ENCODE peak calls at places on chromosomes 4 and X, in eight cellular contexts. G, K, N, Q, X, F, U and M are unnamed samples.

GRCh38 chr4:155249036-155249566 is 40.7 kb downstream of the NPY2R start:
- DNase-seq in G (no peak), U (no peak), X (no peak), K (peak), F (no peak), N (no peak), Q (no peak), M (peak)

GRCh38 chr4:172980178-172980577 is 188.4 kb upstream of the GALNT7 start:
- DNase-seq in Q (no peak), X (no peak), N (no peak), G (no peak), F (no peak), U (no peak), K (no peak), M (no peak)

GRCh38 chrX:70478521-70478920 is 33.9 kb downstream of the DLG3 start:
- DNase-seq in N (no peak), K (peak), F (no peak), U (no peak), G (no peak), Q (no peak), X (no peak), M (no peak)

GRCh38 chrX:153970398-153971123 is 1.1 kb downstream of the HCFC1 start:
- DNase-seq in N (peak), G (peak), X (peak), Q (peak), K (peak), U (peak), F (peak), M (peak)

GRCh38 chrX:46912098-46912672 is at the start of gene JADE3:
- DNase-seq in G (peak), U (peak), X (peak), K (peak), F (peak), Q (peak), N (peak), M (peak)

GRCh38 chrX:136200466-136200865 is 50.7 kb downstream of the MAP7D3 start:
- DNase-seq in K (no peak), U (peak), Q (no peak), G (no peak), N (no peak), F (peak), X (no peak), M (no peak)

GRCh38 chr4:156198511-156198910 is 244.8 kb upstream of the CTSO start:
- DNase-seq in U (no peak), K (no peak), Q (no peak), N (no peak), F (no peak), X (no peak), G (no peak), M (no peak)

GRCh38 chr4:186752310-186752709 is 28.7 kb upstream of the FAT1 start:
- DNase-seq in X (no peak), G (no peak), N (no peak), F (no peak), U (no peak), K (no peak), Q (no peak), M (no peak)

GRCh38 chr4:17272154-17272553 is 239.7 kb downstream of the QDPR start:
- DNase-seq in N (no peak), F (no peak), G (no peak), U (no peak), Q (no peak), K (no peak), X (no peak), M (no peak)

GRCh38 chr4:103008875-103009729 is 10.4 kb downstream of the SLC9B1 start:
- DNase-seq in G (peak), K (peak), N (peak), X (peak), U (peak), F (peak), Q (no peak), M (peak)

GRCh38 chr4:2942532-2943363 is 20.5 kb downstream of the NOP14 start:
- DNase-seq in Q (no peak), U (no peak), F (no peak), N (no peak), G (no peak), K (no peak), X (no peak), M (peak)

GRCh38 chrX:71618303-71618721 is at the start of gene CXCR3:
- DNase-seq in K (no peak), N (no peak), X (peak), G (no peak), U (no peak), F (no peak), Q (no peak), M (no peak)

GRCh38 chr4:142846729-142847606 is 867 bp upstream of the INPP4B start:
- DNase-seq in F (peak), Q (peak), U (peak), G (peak), X (peak), K (peak), N (peak), M (peak)

GRCh38 chr4:154329268-154329858 is 162.2 kb downstream of the DCHS2 start:
- DNase-seq in Q (no peak), F (peak), U (peak), X (peak), G (peak), N (no peak), K (no peak), M (peak)

GRCh38 chr4:156959298-156959702 is 12.3 kb downstream of the PDGFC start:
- DNase-seq in X (peak), K (no peak), U (no peak), N (no peak), G (no peak), F (no peak), Q (no peak), M (no peak)

GRCh38 chr4:27218013-27218412 is 357.4 kb downstream of the STIM2 start:
- DNase-seq in N (no peak), X (no peak), Q (no peak), K (no peak), F (no peak), G (no peak), U (peak), M (no peak)

GRCh38 chr4:39627413-39627812 is 11.3 kb downstream of the SMIM14 start:
- DNase-seq in Q (no peak), F (no peak), N (no peak), G (no peak), K (no peak), U (no peak), X (no peak), M (no peak)

GRCh38 chrX:49184294-49185061 is 1.7 kb downstream of the PRICKLE3 start:
- DNase-seq in Q (peak), N (no peak), K (no peak), X (peak), U (peak), G (peak), F (peak), M (peak)

GRCh38 chr4:12926189-12927066 is 557.7 kb downstream of the RAB28 start:
- DNase-seq in K (no peak), N (no peak), U (no peak), Q (no peak), G (no peak), F (no peak), X (no peak), M (no peak)

GRCh38 chrX:54786972-54787371 is 11.1 kb downstream of the ITIH6 start:
- DNase-seq in K (peak), N (no peak), X (no peak), F (no peak), U (peak), G (no peak), Q (no peak), M (peak)

GRCh38 chr4:1763550-1764080 is 29.5 kb upstream of the FGFR3 start:
- DNase-seq in Q (no peak), X (peak), K (no peak), F (peak), U (no peak), N (peak), G (peak), M (no peak)

GRCh38 chr4:1211371-1211770 is 37.6 kb downstream of the CTBP1 start:
- DNase-seq in Q (no peak), N (no peak), X (no peak), G (no peak), F (no peak), K (no peak), U (no peak), M (no peak)

GRCh38 chr4:24857996-24858395 is 54.8 kb downstream of the CCDC149 start:
- DNase-seq in G (no peak), N (no peak), X (peak), K (no peak), F (peak), Q (no peak), U (no peak), M (no peak)

GRCh38 chrX:50903387-50904027 is 7.0 kb upstream of the BMP15 start:
- DNase-seq in X (peak), F (peak), K (peak), G (peak), N (peak), Q (no peak), U (peak), M (peak)

GRCh38 chr4:834368-835147 is 8.6 kb upstream of the CPLX1 start:
- DNase-seq in K (no peak), G (no peak), F (no peak), N (no peak), X (no peak), U (no peak), Q (no peak), M (peak)

GRCh38 chr4:183154701-183155391 is 55.8 kb downstream of the WWC2 start:
- DNase-seq in G (peak), U (no peak), F (no peak), N (no peak), K (no peak), X (no peak), Q (no peak), M (no peak)

GRCh38 chr4:71867598-71867997 is 83.7 kb upstream of the GC start:
- DNase-seq in F (no peak), K (no peak), X (peak), G (no peak), N (no peak), U (peak), Q (no peak), M (no peak)

GRCh38 chrX:78384486-78384885 is 57.1 kb upstream of the CYSLTR1 start:
- DNase-seq in U (peak), N (no peak), G (no peak), X (no peak), Q (no peak), K (no peak), F (no peak), M (no peak)

GRCh38 chr4:61995717-61996337 is 795.7 kb downstream of the ADGRL3 start:
- DNase-seq in Q (no peak), N (no peak), U (no peak), G (no peak), F (peak), K (no peak), X (peak), M (no peak)

GRCh38 chr4:76752911-76753494 is 144.9 kb downstream of the SOWAHB start:
- DNase-seq in N (peak), G (peak), Q (peak), U (peak), K (no peak), X (peak), F (peak), M (no peak)

GRCh38 chr4:140308366-140309123 is 64.9 kb upstream of the SCOC start:
- DNase-seq in N (no peak), F (peak), K (no peak), Q (peak), G (peak), X (peak), U (peak), M (no peak)

GRCh38 chr4:101282076-101282844 is 65.1 kb downstream of the PPP3CA start:
- DNase-seq in K (no peak), U (no peak), Q (no peak), G (no peak), F (no peak), N (no peak), X (no peak), M (no peak)

GRCh38 chr4:107719211-107719926 is 665 bp downstream of the PAPSS1 start:
- DNase-seq in X (peak), F (peak), U (peak), N (no peak), G (no peak), K (no peak), Q (no peak), M (no peak)

GRCh38 chrX:13123857-13124345 is 79.5 kb upstream of the FAM9C start:
- DNase-seq in N (no peak), G (no peak), F (peak), U (no peak), Q (no peak), X (peak), K (no peak), M (no peak)

GRCh38 chrX:135737361-135738071 is 24.1 kb downstream of the CT45A1 start:
- DNase-seq in Q (no peak), U (no peak), X (peak), K (no peak), N (no peak), F (peak), G (no peak), M (no peak)

GRCh38 chr4:153267013-153267412 is 62.8 kb downstream of the TRIM2 start:
- DNase-seq in F (peak), U (no peak), Q (no peak), N (no peak), K (no peak), G (no peak), X (peak), M (no peak)

GRCh38 chr4:120718979-120719566 is 203.5 kb downstream of the PRDM5 start:
- DNase-seq in F (peak), K (peak), Q (no peak), N (peak), G (peak), X (peak), U (peak), M (no peak)

GRCh38 chrX:39591099-39591498 is 506.7 kb downstream of the BCOR start:
- DNase-seq in G (no peak), F (no peak), Q (no peak), X (no peak), K (no peak), U (peak), N (no peak), M (no peak)

GRCh38 chrX:134244043-134244442 is 7.1 kb downstream of the CCDC160 start:
- DNase-seq in N (no peak), Q (no peak), G (no peak), X (peak), F (peak), U (peak), K (no peak), M (no peak)

DNA sequence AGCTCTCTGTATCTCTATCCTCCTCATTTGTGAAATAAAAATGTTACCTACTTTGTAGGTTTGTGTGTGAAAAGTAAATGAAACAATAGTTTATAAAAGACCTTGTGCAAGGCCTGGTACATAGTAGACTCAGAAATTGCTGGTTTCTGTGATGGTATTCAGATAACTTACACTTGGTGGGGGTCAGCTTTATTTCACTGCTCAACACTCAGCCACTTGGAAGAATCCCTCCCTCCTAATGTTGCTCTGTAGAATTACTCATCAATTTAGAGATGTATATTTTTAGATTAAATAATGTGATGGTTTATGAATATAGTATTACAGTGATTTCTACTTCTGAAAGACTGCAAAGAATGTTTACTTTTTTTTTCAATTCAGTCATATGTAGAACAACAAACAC is 32.7 kb downstream of the SMARCAD1 start:
- DNase-seq in X (no peak), F (no peak), G (no peak), Q (no peak), U (no peak), N (no peak), K (no peak), M (no peak)
- H3K4me3 ChIP-seq in X (no peak), F (no peak), G (no peak), Q (no peak), U (no peak), N (no peak), K (no peak), M (no peak)

GRCh38 chrX:137363559-137363958 is 202.4 kb upstream of the ZIC3 start:
- DNase-seq in N (no peak), K (no peak), U (no peak), G (no peak), X (no peak), Q (no peak), F (no peak), M (peak)
- H3K4me3 ChIP-seq in N (no peak), K (no peak), U (no peak), G (no peak), X (no peak), Q (no peak), F (no peak), M (no peak)

GRCh38 chr4:86497131-86497530 is 97.0 kb upstream of the PTPN13 start:
- DNase-seq in X (peak), F (peak), G (peak), K (no peak), N (no peak), U (peak), Q (no peak), M (no peak)
- H3K4me3 ChIP-seq in X (no peak), F (no peak), G (no peak), K (no peak), N (no peak), U (no peak), Q (no peak), M (no peak)

DNA sequence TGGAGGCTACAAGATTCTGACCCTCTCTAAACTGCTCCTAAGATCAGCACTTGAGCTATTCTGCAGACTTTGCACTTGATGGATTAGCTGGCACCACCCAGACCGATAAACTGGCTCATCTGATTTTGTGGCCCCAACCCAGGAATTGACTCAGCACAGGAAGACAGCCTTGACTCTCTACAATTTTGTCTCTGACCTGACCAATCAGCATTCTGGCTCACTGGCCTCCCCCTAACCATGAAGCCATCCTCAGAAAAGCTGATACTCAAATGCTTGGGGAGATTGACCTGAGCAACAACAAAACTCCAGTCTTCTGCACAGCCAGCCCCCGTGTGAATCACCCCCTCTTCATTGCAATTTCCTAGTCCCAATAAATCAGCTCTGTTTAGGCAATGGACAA is 195.4 kb upstream of the PPP1R2C start:
- DNase-seq in N (no peak), F (no peak), X (no peak), Q (no peak), K (no peak), U (no peak), G (no peak), M (no peak)
- H3K4me3 ChIP-seq in N (no peak), F (no peak), X (no peak), Q (no peak), K (no peak), U (no peak), G (no peak), M (no peak)

GRCh38 chrX:11760958-11761357 is 2.9 kb downstream of the MSL3 start:
- DNase-seq in X (no peak), K (no peak), Q (no peak), U (no peak), F (no peak), N (no peak), G (no peak), M (no peak)
- H3K4me3 ChIP-seq in X (peak), K (no peak), Q (no peak), U (no peak), F (peak), N (no peak), G (no peak), M (no peak)

GRCh38 chr4:139299536-139299935 is 1.8 kb upstream of the NAA15 start:
- DNase-seq in Q (no peak), U (peak), K (no peak), N (no peak), F (no peak), X (no peak), G (no peak), M (no peak)

GRCh38 chr4:139301143-139301820 is at the start of gene NAA15:
- DNase-seq in N (peak), X (peak), U (peak), K (peak), G (peak), F (peak), Q (peak), M (peak)

GRCh38 chr4:139300431-139301142 is 718 bp upstream of the NAA15 start:
- DNase-seq in Q (no peak), X (peak), G (peak), F (peak), U (peak), N (peak), K (no peak), M (peak)

GRCh38 chr4:139304920-139305319 is 2.6 kb upstream of the NDUFC1 start:
- DNase-seq in U (no peak), F (no peak), G (no peak), Q (no peak), N (no peak), X (no peak), K (no peak), M (no peak)

DNA sequence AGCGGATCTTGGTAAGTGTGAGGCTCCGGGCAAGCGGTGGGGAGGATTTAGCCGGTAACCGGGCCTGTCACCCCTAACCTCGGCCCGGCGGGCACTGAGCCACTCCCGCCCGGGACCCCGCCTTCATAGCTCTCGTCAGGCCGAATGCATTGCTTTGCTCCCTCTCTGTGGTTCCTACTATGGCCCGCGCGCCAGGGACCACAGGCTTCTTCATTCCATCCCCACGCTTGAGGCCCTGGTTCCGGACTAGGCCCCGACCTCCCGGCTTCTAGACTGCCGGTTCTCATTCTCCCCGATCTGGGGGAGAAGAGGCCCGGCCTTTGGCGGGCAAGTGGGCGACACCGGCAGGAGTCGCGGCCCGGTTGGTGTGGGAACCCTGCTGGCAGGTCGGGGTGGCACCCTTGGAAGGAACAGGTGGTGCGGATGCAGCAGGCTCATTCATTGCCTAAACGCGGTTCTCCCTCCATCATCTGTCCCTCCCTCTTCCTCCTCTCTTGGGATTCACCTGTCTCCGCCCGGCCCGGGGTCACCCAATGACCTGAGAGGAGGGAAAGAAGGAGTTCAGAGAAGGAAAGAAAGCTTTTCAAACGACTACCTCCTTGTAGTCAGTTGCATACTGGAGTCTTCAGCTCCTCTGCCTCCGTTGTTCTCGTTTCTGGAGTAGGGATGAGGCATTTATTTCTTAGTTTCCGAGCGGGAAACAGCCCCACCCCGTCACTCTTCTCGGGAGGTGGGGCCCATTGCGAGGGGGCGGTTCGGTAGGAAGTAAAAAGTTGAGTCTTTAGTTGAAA is at the start of gene NDUFC1:
- DNase-seq in F (peak), X (peak), U (peak), K (peak), Q (peak), G (peak), N (peak), M (peak)
- H3K4me3 ChIP-seq in F (peak), X (peak), U (peak), K (peak), Q (peak), G (peak), N (peak), M (peak)